ENCODE peak calls at places on chromosomes 3 and 15, in ten cellular contexts. R is astrocyte of the spinal cord; M is mesothelial cell of epicardium; A is RPMI8226; T is activated T-helper 1 cell treated with anti-CD3 and anti-CD28 coated beads, Interleukin-12 subunit alpha, Interleukin-12 subunit beta, Interleukin-2, Interleukin-4 antibody, amounts not matched to agents 30 ng/mL and 10 ng/mL and 1 ng/mL, durations not matched to agents 14 hours and 24 hours and 36 hours; X is posterior vena cava; Y is T-helper 1 cell; P is stomach; L is GM06990; W is HCEC 1CT. E is an unnamed sample.
A peak's percentile ranks its signal among the peaks of the same experiment; 100 is the strongest.

GRCh38 chr3:161559177-161559998 is 62.8 kb downstream of the OTOL1 start:
- DNase-seq in R (peak; percentile 70), M (peak; percentile 40), A (peak; percentile 61), T (no peak), X (no peak), Y (no peak), P (no peak), L (no peak), W (peak; percentile 54), E (peak; percentile 36)

GRCh38 chr3:4712109-4712508 is 219.0 kb downstream of the ITPR1 start:
- DNase-seq in R (peak; percentile 54), M (no peak), A (no peak), T (no peak), X (no peak), Y (no peak), P (no peak), L (no peak), W (peak; percentile 52), E (peak; percentile 97)

GRCh38 chr3:131402391-131403039 is 20.9 kb downstream of the NUDT16 start:
- DNase-seq in R (peak; percentile 56), M (no peak), A (no peak), T (no peak), X (no peak), Y (no peak), P (no peak), L (peak; percentile 2), W (peak; percentile 59), E (peak; percentile 61)

GRCh38 chr3:30353711-30354467 is 252.5 kb upstream of the TGFBR2 start:
- DNase-seq in R (no peak), M (no peak), A (peak; percentile 23), T (peak; percentile 70), X (no peak), Y (peak; percentile 33), P (no peak), L (no peak), W (no peak), E (no peak)

GRCh38 chr15:75694241-75695182 is 18.1 kb downstream of the CSPG4 start:
- DNase-seq in R (peak; percentile 98), M (peak; percentile 56), A (peak; percentile 71), T (no peak), X (peak; percentile 95), Y (no peak), P (peak; percentile 67), L (peak; percentile 57), W (peak; percentile 98), E (peak; percentile 99)

GRCh38 chr3:27639271-27639670 is 82.9 kb downstream of the EOMES start:
- DNase-seq in R (no peak), M (no peak), A (no peak), T (peak; percentile 11), X (no peak), Y (no peak), P (no peak), L (no peak), W (no peak), E (no peak)

GRCh38 chr15:55846108-55846707 is 103.3 kb upstream of the PRTG start:
- DNase-seq in R (peak; percentile 81), M (no peak), A (peak; percentile 83), T (peak; percentile 32), X (no peak), Y (peak; percentile 29), P (no peak), L (peak; percentile 13), W (peak; percentile 78), E (peak; percentile 85)

GRCh38 chr3:146468234-146468931 is 978 bp downstream of the PLSCR2 start:
- DNase-seq in R (no peak), M (no peak), A (no peak), T (no peak), X (no peak), Y (no peak), P (no peak), L (no peak), W (peak; percentile 55), E (peak; percentile 79)

GRCh38 chr15:87764461-87765236 is 491.9 kb downstream of the NTRK3 start:
- DNase-seq in R (peak; percentile 76), M (no peak), A (no peak), T (no peak), X (no peak), Y (no peak), P (no peak), L (no peak), W (no peak), E (peak; percentile 58)

GRCh38 chr3:127070776-127071175 is 87.9 kb downstream of the PLXNA1 start:
- DNase-seq in R (no peak), M (no peak), A (no peak), T (no peak), X (peak; percentile 60), Y (no peak), P (no peak), L (no peak), W (no peak), E (no peak)

GRCh38 chr3:56573501-56573900 is 16.5 kb downstream of the CCDC66 start:
- DNase-seq in R (no peak), M (no peak), A (no peak), T (no peak), X (no peak), Y (no peak), P (no peak), L (no peak), W (no peak), E (no peak)

GRCh38 chr3:171407746-171408145 is 52.5 kb downstream of the TNIK start:
- DNase-seq in R (peak; percentile 65), M (no peak), A (no peak), T (no peak), X (no peak), Y (no peak), P (no peak), L (no peak), W (peak; percentile 92), E (peak; percentile 92)

GRCh38 chr3:125163739-125164601 is 48.6 kb downstream of the SLC12A8 start:
- DNase-seq in R (no peak), M (no peak), A (no peak), T (no peak), X (peak; percentile 82), Y (no peak), P (peak; percentile 71), L (no peak), W (peak; percentile 42), E (no peak)

GRCh38 chr3:148600902-148601765 is 96.6 kb upstream of the AGTR1 start:
- DNase-seq in R (peak; percentile 6), M (no peak), A (no peak), T (no peak), X (no peak), Y (no peak), P (no peak), L (no peak), W (no peak), E (no peak)

GRCh38 chr15:48005921-48006541 is 114.8 kb upstream of the SLC24A5 start:
- DNase-seq in R (no peak), M (peak; percentile 62), A (no peak), T (no peak), X (no peak), Y (no peak), P (peak; percentile 53), L (no peak), W (no peak), E (peak; percentile 19)

GRCh38 chr3:42581400-42581708 is 413 bp downstream of the SEC22C start:
- DNase-seq in R (peak; percentile 3), M (no peak), A (no peak), T (no peak), X (no peak), Y (no peak), P (no peak), L (no peak), W (no peak), E (no peak)

GRCh38 chr3:81592101-81592500 is 169.3 kb downstream of the GBE1 start:
- DNase-seq in R (peak; percentile 49), M (no peak), A (no peak), T (no peak), X (no peak), Y (no peak), P (no peak), L (no peak), W (peak; percentile 43), E (peak; percentile 51)

GRCh38 chr3:195251336-195252065 is 19.5 kb downstream of the XXYLT1 start:
- DNase-seq in R (no peak), M (peak; percentile 31), A (no peak), T (no peak), X (peak; percentile 42), Y (peak; percentile 6), P (no peak), L (no peak), W (no peak), E (no peak)

GRCh38 chr3:71579934-71580318 is 3.6 kb downstream of the FOXP1 start:
- DNase-seq in R (peak; percentile 82), M (no peak), A (no peak), T (no peak), X (no peak), Y (no peak), P (no peak), L (no peak), W (peak; percentile 14), E (peak; percentile 64)

GRCh38 chr15:65981837-65982696 is 112.8 kb downstream of the RAB11A start:
- DNase-seq in R (no peak), M (peak; percentile 45), A (peak; percentile 86), T (peak; percentile 12), X (peak; percentile 72), Y (peak; percentile 37), P (peak; percentile 64), L (peak; percentile 70), W (no peak), E (no peak)

GRCh38 chr3:196097373-196098154 is 15.7 kb upstream of the TFRC start:
- DNase-seq in R (no peak), M (no peak), A (no peak), T (no peak), X (no peak), Y (no peak), P (no peak), L (no peak), W (no peak), E (no peak)

GRCh38 chr3:195168009-195168759 is 102.8 kb downstream of the XXYLT1 start:
- DNase-seq in R (no peak), M (no peak), A (no peak), T (no peak), X (no peak), Y (no peak), P (no peak), L (no peak), W (no peak), E (no peak)

GRCh38 chr3:125186261-125186770 is 26.2 kb downstream of the SLC12A8 start:
- DNase-seq in R (peak; percentile 44), M (no peak), A (no peak), T (no peak), X (peak; percentile 63), Y (no peak), P (no peak), L (no peak), W (no peak), E (peak; percentile 52)

GRCh38 chr3:193826126-193826795 is 233.3 kb downstream of the OPA1 start:
- DNase-seq in R (peak; percentile 86), M (no peak), A (peak; percentile 92), T (no peak), X (no peak), Y (no peak), P (peak; percentile 54), L (no peak), W (no peak), E (peak; percentile 78)

GRCh38 chr3:2568073-2568671 is 469.5 kb downstream of the CNTN4 start:
- DNase-seq in R (no peak), M (no peak), A (no peak), T (no peak), X (no peak), Y (no peak), P (no peak), L (no peak), W (no peak), E (no peak)

GRCh38 chr3:31041161-31041978 is 146.9 kb upstream of the GADL1 start:
- DNase-seq in R (peak; percentile 89), M (no peak), A (peak; percentile 81), T (no peak), X (no peak), Y (no peak), P (no peak), L (no peak), W (peak; percentile 85), E (peak; percentile 91)

GRCh38 chr15:67241132-67241855 is 13.2 kb downstream of the AAGAB start:
- DNase-seq in R (no peak), M (no peak), A (peak; percentile 35), T (peak; percentile 45), X (no peak), Y (no peak), P (no peak), L (peak; percentile 69), W (no peak), E (no peak)

GRCh38 chr3:177800565-177800964 is 603.3 kb upstream of the TBL1XR1 start:
- DNase-seq in R (no peak), M (no peak), A (no peak), T (no peak), X (no peak), Y (no peak), P (no peak), L (no peak), W (peak; percentile 61), E (peak; percentile 69)